ENCODE peak calls at places on chromosomes 11 and 22, in eight cellular contexts. One of them, this sample, is unnamed.
A peak's percentile ranks its signal among the peaks of the same experiment; 100 is the strongest.

GRCh38 chr11:92152245-92152644 is 72.4 kb upstream of the FAT3 start:
- DNase-seq in heart right ventricle: no peak
- DNase-seq in adrenal gland: no peak
- DNase-seq in AG04450: no peak
- DNase-seq in uterus: no peak
- DNase-seq in lower lobe of right lung: no peak
- DNase-seq in CD4-positive, alpha-beta T cell: no peak
- DNase-seq in GM12878: no peak
- DNase-seq in this sample: no peak

GRCh38 chr11:104323841-104324240 is 159.9 kb upstream of the PDGFD start:
- DNase-seq in heart right ventricle: no peak
- DNase-seq in adrenal gland: no peak
- DNase-seq in AG04450: no peak
- DNase-seq in uterus: no peak
- DNase-seq in lower lobe of right lung: no peak
- DNase-seq in CD4-positive, alpha-beta T cell: no peak
- DNase-seq in GM12878: no peak
- DNase-seq in this sample: no peak

GRCh38 chr11:109085708-109086373 is 336.1 kb upstream of the C11orf87 start:
- DNase-seq in heart right ventricle: no peak
- DNase-seq in adrenal gland: no peak
- DNase-seq in AG04450: no peak
- DNase-seq in uterus: no peak
- DNase-seq in lower lobe of right lung: no peak
- DNase-seq in CD4-positive, alpha-beta T cell: no peak
- DNase-seq in GM12878: no peak
- DNase-seq in this sample: no peak

GRCh38 chr11:134365011-134365925 is 33.5 kb downstream of the GLB1L2 start:
- DNase-seq in heart right ventricle: no peak
- DNase-seq in adrenal gland: no peak
- DNase-seq in AG04450: no peak
- DNase-seq in uterus: no peak
- DNase-seq in lower lobe of right lung: no peak
- DNase-seq in CD4-positive, alpha-beta T cell: no peak
- DNase-seq in GM12878: no peak
- DNase-seq in this sample: peak; percentile 18

GRCh38 chr22:30309981-30310672 is 16.6 kb downstream of the TBC1D10A start:
- DNase-seq in heart right ventricle: no peak
- DNase-seq in adrenal gland: no peak
- DNase-seq in AG04450: no peak
- DNase-seq in uterus: peak; percentile 44
- DNase-seq in lower lobe of right lung: peak; percentile 71
- DNase-seq in CD4-positive, alpha-beta T cell: no peak
- DNase-seq in GM12878: peak; percentile 58
- DNase-seq in this sample: no peak

GRCh38 chr11:975824-976223 is 50.2 kb downstream of the AP2A2 start:
- DNase-seq in heart right ventricle: no peak
- DNase-seq in adrenal gland: no peak
- DNase-seq in AG04450: peak; percentile 4
- DNase-seq in uterus: no peak
- DNase-seq in lower lobe of right lung: no peak
- DNase-seq in CD4-positive, alpha-beta T cell: no peak
- DNase-seq in GM12878: no peak
- DNase-seq in this sample: no peak

GRCh38 chr11:126601550-126602215 is 246.2 kb downstream of the ST3GAL4 start:
- DNase-seq in heart right ventricle: no peak
- DNase-seq in adrenal gland: no peak
- DNase-seq in AG04450: no peak
- DNase-seq in uterus: no peak
- DNase-seq in lower lobe of right lung: no peak
- DNase-seq in CD4-positive, alpha-beta T cell: no peak
- DNase-seq in GM12878: no peak
- DNase-seq in this sample: no peak

GRCh38 chr11:130478204-130478701 is 29.8 kb downstream of the ADAMTS15 start:
- DNase-seq in heart right ventricle: peak; percentile 80
- DNase-seq in adrenal gland: peak; percentile 75
- DNase-seq in AG04450: peak; percentile 88
- DNase-seq in uterus: peak; percentile 87
- DNase-seq in lower lobe of right lung: no peak
- DNase-seq in CD4-positive, alpha-beta T cell: no peak
- DNase-seq in GM12878: no peak
- DNase-seq in this sample: peak; percentile 56

GRCh38 chr22:36522662-36523061 is 6.3 kb downstream of the EIF3D start:
- DNase-seq in heart right ventricle: no peak
- DNase-seq in adrenal gland: no peak
- DNase-seq in AG04450: no peak
- DNase-seq in uterus: no peak
- DNase-seq in lower lobe of right lung: no peak
- DNase-seq in CD4-positive, alpha-beta T cell: no peak
- DNase-seq in GM12878: no peak
- DNase-seq in this sample: no peak

GRCh38 chr11:107014871-107015270 is 3.4 kb downstream of the GUCY1A2 start:
- DNase-seq in heart right ventricle: no peak
- DNase-seq in adrenal gland: no peak
- DNase-seq in AG04450: no peak
- DNase-seq in uterus: no peak
- DNase-seq in lower lobe of right lung: no peak
- DNase-seq in CD4-positive, alpha-beta T cell: no peak
- DNase-seq in GM12878: no peak
- DNase-seq in this sample: no peak

GRCh38 chr11:61045271-61045670 is 57.0 kb upstream of the CD5 start:
- DNase-seq in heart right ventricle: no peak
- DNase-seq in adrenal gland: no peak
- DNase-seq in AG04450: no peak
- DNase-seq in uterus: no peak
- DNase-seq in lower lobe of right lung: no peak
- DNase-seq in CD4-positive, alpha-beta T cell: no peak
- DNase-seq in GM12878: no peak
- DNase-seq in this sample: no peak

GRCh38 chr11:210122-210802 is 2.8 kb downstream of the RIC8A start:
- DNase-seq in heart right ventricle: no peak
- DNase-seq in adrenal gland: no peak
- DNase-seq in AG04450: peak; percentile 66
- DNase-seq in uterus: peak; percentile 13
- DNase-seq in lower lobe of right lung: no peak
- DNase-seq in CD4-positive, alpha-beta T cell: no peak
- DNase-seq in GM12878: no peak
- DNase-seq in this sample: no peak

GRCh38 chr11:64102005-64102738 is 63.7 kb downstream of the MACROD1 start:
- DNase-seq in heart right ventricle: no peak
- DNase-seq in adrenal gland: no peak
- DNase-seq in AG04450: no peak
- DNase-seq in uterus: no peak
- DNase-seq in lower lobe of right lung: no peak
- DNase-seq in CD4-positive, alpha-beta T cell: no peak
- DNase-seq in GM12878: no peak
- DNase-seq in this sample: no peak

GRCh38 chr22:43995798-43996169 is 28.3 kb upstream of the PARVB start:
- DNase-seq in heart right ventricle: no peak
- DNase-seq in adrenal gland: no peak
- DNase-seq in AG04450: no peak
- DNase-seq in uterus: no peak
- DNase-seq in lower lobe of right lung: no peak
- DNase-seq in CD4-positive, alpha-beta T cell: no peak
- DNase-seq in GM12878: no peak
- DNase-seq in this sample: no peak

GRCh38 chr11:83392556-83392955 is 106.4 kb upstream of the CCDC90B start:
- DNase-seq in heart right ventricle: no peak
- DNase-seq in adrenal gland: no peak
- DNase-seq in AG04450: no peak
- DNase-seq in uterus: no peak
- DNase-seq in lower lobe of right lung: no peak
- DNase-seq in CD4-positive, alpha-beta T cell: no peak
- DNase-seq in GM12878: no peak
- DNase-seq in this sample: no peak

GRCh38 chr22:50186789-50187523 is 1.2 kb downstream of the TRABD start:
- DNase-seq in heart right ventricle: peak; percentile 23
- DNase-seq in adrenal gland: no peak
- DNase-seq in AG04450: no peak
- DNase-seq in uterus: no peak
- DNase-seq in lower lobe of right lung: peak; percentile 51
- DNase-seq in CD4-positive, alpha-beta T cell: no peak
- DNase-seq in GM12878: no peak
- DNase-seq in this sample: no peak

GRCh38 chr11:8082391-8083087 is 1.5 kb downstream of the TUB start:
- DNase-seq in heart right ventricle: no peak
- DNase-seq in adrenal gland: no peak
- DNase-seq in AG04450: no peak
- DNase-seq in uterus: peak; percentile 58
- DNase-seq in lower lobe of right lung: no peak
- DNase-seq in CD4-positive, alpha-beta T cell: no peak
- DNase-seq in GM12878: no peak
- DNase-seq in this sample: no peak

GRCh38 chr11:65315866-65316233 is 1.2 kb downstream of the CDC42EP2 start:
- DNase-seq in heart right ventricle: no peak
- DNase-seq in adrenal gland: no peak
- DNase-seq in AG04450: no peak
- DNase-seq in uterus: no peak
- DNase-seq in lower lobe of right lung: no peak
- DNase-seq in CD4-positive, alpha-beta T cell: no peak
- DNase-seq in GM12878: no peak
- DNase-seq in this sample: no peak

GRCh38 chr11:1435820-1436467 is 46.2 kb downstream of the BRSK2 start:
- DNase-seq in heart right ventricle: no peak
- DNase-seq in adrenal gland: no peak
- DNase-seq in AG04450: no peak
- DNase-seq in uterus: no peak
- DNase-seq in lower lobe of right lung: no peak
- DNase-seq in CD4-positive, alpha-beta T cell: no peak
- DNase-seq in GM12878: no peak
- DNase-seq in this sample: no peak

GRCh38 chr22:32106930-32107329 is 52.2 kb downstream of the C22orf42 start:
- DNase-seq in heart right ventricle: no peak
- DNase-seq in adrenal gland: no peak
- DNase-seq in AG04450: no peak
- DNase-seq in uterus: no peak
- DNase-seq in lower lobe of right lung: no peak
- DNase-seq in CD4-positive, alpha-beta T cell: no peak
- DNase-seq in GM12878: no peak
- DNase-seq in this sample: no peak

GRCh38 chr22:32100711-32101110 is 57.6 kb downstream of the SLC5A1 start:
- DNase-seq in heart right ventricle: no peak
- DNase-seq in adrenal gland: no peak
- DNase-seq in AG04450: no peak
- DNase-seq in uterus: no peak
- DNase-seq in lower lobe of right lung: no peak
- DNase-seq in CD4-positive, alpha-beta T cell: no peak
- DNase-seq in GM12878: no peak
- DNase-seq in this sample: no peak

GRCh38 chr22:32103648-32104326 is 55.3 kb downstream of the C22orf42 start:
- DNase-seq in heart right ventricle: no peak
- DNase-seq in adrenal gland: no peak
- DNase-seq in AG04450: no peak
- DNase-seq in uterus: no peak
- DNase-seq in lower lobe of right lung: no peak
- DNase-seq in CD4-positive, alpha-beta T cell: no peak
- DNase-seq in GM12878: no peak
- DNase-seq in this sample: no peak
- TF ChIP-seq CTCF in heart right ventricle: no peak
- TF ChIP-seq CTCF in adrenal gland: no peak
- TF ChIP-seq CTCF in AG04450: no peak
- TF ChIP-seq CTCF in uterus: no peak
- TF ChIP-seq CTCF in lower lobe of right lung: peak; percentile 44
- TF ChIP-seq CTCF in CD4-positive, alpha-beta T cell: peak; percentile 61
- TF ChIP-seq CTCF in GM12878: peak; percentile 6
- TF ChIP-seq CTCF in this sample: peak; percentile 22

DNA sequence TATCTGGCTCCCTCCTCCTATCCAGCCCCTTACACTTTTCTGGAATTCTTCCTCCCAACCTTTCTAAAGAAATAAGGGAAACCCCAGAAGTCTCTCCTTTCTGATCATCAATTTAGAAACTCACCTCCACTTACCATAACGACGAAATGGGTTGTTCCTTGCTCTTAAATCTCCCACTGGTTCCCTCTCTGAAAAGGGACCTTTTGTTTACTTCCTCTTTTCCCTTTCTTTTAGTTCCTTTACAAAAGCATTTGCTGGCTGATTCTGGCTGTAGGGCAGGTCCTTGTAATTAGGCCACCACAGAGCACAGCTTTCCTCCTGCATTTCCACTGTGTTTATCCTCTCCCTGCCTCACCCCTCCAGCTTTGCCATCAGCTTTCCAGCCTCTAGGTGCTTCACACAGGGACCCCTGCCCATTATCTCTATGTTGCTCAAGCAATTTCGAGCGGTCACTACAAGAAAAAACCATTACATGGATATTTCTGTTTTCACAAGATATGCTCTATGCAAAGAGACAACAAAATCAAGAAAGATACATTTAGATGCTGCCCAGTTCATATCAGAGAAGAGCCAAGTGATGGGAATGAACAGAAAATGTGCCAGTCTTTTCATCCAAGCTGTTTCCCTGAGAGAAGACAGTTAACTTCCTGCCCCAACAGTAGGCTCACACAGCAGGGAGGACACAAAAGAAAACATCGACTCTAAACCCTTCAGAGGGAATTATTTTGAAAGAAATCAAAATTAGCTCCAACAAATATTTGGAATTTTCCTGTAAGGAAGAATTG is 11.8 kb downstream of the JAML start:
- DNase-seq in heart right ventricle: no peak
- DNase-seq in adrenal gland: no peak
- DNase-seq in AG04450: no peak
- DNase-seq in uterus: no peak
- DNase-seq in lower lobe of right lung: no peak
- DNase-seq in CD4-positive, alpha-beta T cell: no peak
- DNase-seq in GM12878: no peak
- DNase-seq in this sample: no peak
- H3K27me3 ChIP-seq in heart right ventricle: no peaks in the 10 kb centered on the region
- H3K27me3 ChIP-seq in adrenal gland: peaks cover 13% of the 10 kb centered on the region
- H3K27me3 ChIP-seq in AG04450: peaks cover 7% of the 10 kb centered on the region
- H3K27me3 ChIP-seq in uterus: no peaks in the 10 kb centered on the region
- H3K27me3 ChIP-seq in lower lobe of right lung: no peaks in the 10 kb centered on the region
- H3K27me3 ChIP-seq in CD4-positive, alpha-beta T cell: no peaks in the 10 kb centered on the region
- H3K27me3 ChIP-seq in GM12878: no peaks in the 10 kb centered on the region
- H3K27me3 ChIP-seq in this sample: no peaks in the 10 kb centered on the region

DNA sequence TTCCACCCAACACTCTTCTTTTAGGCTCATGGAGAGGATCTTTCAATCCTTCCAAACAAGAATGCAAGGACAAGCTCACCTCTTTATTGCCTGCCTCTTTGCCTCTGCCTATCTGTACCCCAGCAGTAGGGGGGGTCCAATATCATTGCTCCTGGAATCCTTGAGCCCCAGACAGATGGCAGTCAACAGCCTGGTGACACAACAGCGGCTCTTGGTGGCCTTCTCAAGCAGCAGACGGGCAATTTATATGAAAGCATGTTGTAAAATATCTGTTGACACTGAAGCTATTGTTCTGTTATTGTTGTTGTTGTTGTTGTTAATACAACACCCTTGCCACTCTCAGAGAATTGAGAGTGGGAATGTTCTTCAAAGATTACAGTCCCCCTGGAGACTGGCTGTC is 480.0 kb upstream of the CADM1 start:
- DNase-seq in heart right ventricle: no peak
- DNase-seq in adrenal gland: no peak
- DNase-seq in AG04450: no peak
- DNase-seq in uterus: no peak
- DNase-seq in lower lobe of right lung: no peak
- DNase-seq in CD4-positive, alpha-beta T cell: no peak
- DNase-seq in GM12878: no peak
- DNase-seq in this sample: no peak
- TF ChIP-seq CTCF in heart right ventricle: no peak
- TF ChIP-seq CTCF in adrenal gland: no peak
- TF ChIP-seq CTCF in AG04450: no peak
- TF ChIP-seq CTCF in uterus: no peak
- TF ChIP-seq CTCF in lower lobe of right lung: no peak
- TF ChIP-seq CTCF in CD4-positive, alpha-beta T cell: no peak
- TF ChIP-seq CTCF in GM12878: no peak
- TF ChIP-seq CTCF in this sample: no peak

GRCh38 chr11:120991830-120992686 is 31.8 kb upstream of the TBCEL start:
- DNase-seq in heart right ventricle: no peak
- DNase-seq in adrenal gland: no peak
- DNase-seq in AG04450: no peak
- DNase-seq in uterus: no peak
- DNase-seq in lower lobe of right lung: no peak
- DNase-seq in CD4-positive, alpha-beta T cell: no peak
- DNase-seq in GM12878: no peak
- DNase-seq in this sample: no peak
- H3K27me3 ChIP-seq in heart right ventricle: peaks cover 13% of the 10 kb centered on the region
- H3K27me3 ChIP-seq in adrenal gland: peaks cover 5% of the 10 kb centered on the region
- H3K27me3 ChIP-seq in AG04450: peaks cover 24% of the 10 kb centered on the region
- H3K27me3 ChIP-seq in uterus: no peaks in the 10 kb centered on the region
- H3K27me3 ChIP-seq in lower lobe of right lung: no peaks in the 10 kb centered on the region
- H3K27me3 ChIP-seq in CD4-positive, alpha-beta T cell: no peaks in the 10 kb centered on the region
- H3K27me3 ChIP-seq in GM12878: peaks cover 4% of the 10 kb centered on the region
- H3K27me3 ChIP-seq in this sample: no peaks in the 10 kb centered on the region

This sample was measured in left lung.